ENCODE peak calls at places on chromosomes 3 and 15, in four cellular contexts. K, C, W and Q are unnamed samples.

GRCh38 chr3:88433572-88433971 is 283.8 kb downstream of the C3orf38 start:
- DNase-seq in K (no peak), C (no peak), W (no peak), Q (no peak)

GRCh38 chr3:58171126-58171525 is 39.6 kb downstream of the DNASE1L3 start:
- DNase-seq in K (no peak), C (no peak), W (no peak), Q (no peak)

GRCh38 chr3:170749765-170750477 is 120.1 kb downstream of the RPL22L1 start:
- DNase-seq in K (no peak), C (no peak), W (no peak), Q (no peak)

GRCh38 chr15:72727154-72727553 is 41.1 kb downstream of the BBS4 start:
- DNase-seq in K (no peak), C (no peak), W (no peak), Q (no peak)

GRCh38 chr3:71694358-71694999 is 30.7 kb downstream of the EIF4E3 start:
- DNase-seq in K (peak), C (peak), W (no peak), Q (no peak)

GRCh38 chr3:71645140-71645539 is 61.6 kb upstream of the FOXP1 start:
- DNase-seq in K (no peak), C (no peak), W (no peak), Q (no peak)

GRCh38 chr15:98455899-98456298 is 192.4 kb upstream of the IGF1R start:
- DNase-seq in K (no peak), C (no peak), W (no peak), Q (no peak)

GRCh38 chr3:191915717-191916116 is 454.8 kb downstream of the PYDC2 start:
- DNase-seq in K (no peak), C (no peak), W (no peak), Q (no peak)

GRCh38 chr3:181687190-181687589 is 24.5 kb upstream of the SOX2 start:
- DNase-seq in K (no peak), C (no peak), W (no peak), Q (no peak)

GRCh38 chr15:94174399-94174802 is 57.0 kb upstream of the MCTP2 start:
- DNase-seq in K (peak), C (peak), W (no peak), Q (peak)

GRCh38 chr3:39294446-39295183 is 14.8 kb upstream of the CX3CR1 start:
- DNase-seq in K (no peak), C (no peak), W (no peak), Q (no peak)

GRCh38 chr15:36948982-36949381 is 151.4 kb downstream of the MEIS2 start:
- DNase-seq in K (no peak), C (no peak), W (no peak), Q (no peak)

GRCh38 chr3:29822051-29822450 is 541.2 kb downstream of the RBMS3 start:
- DNase-seq in K (no peak), C (peak), W (no peak), Q (peak)

GRCh38 chr3:113771993-113772392 is 25.2 kb downstream of the ATP6V1A start:
- DNase-seq in K (no peak), C (no peak), W (no peak), Q (no peak)

GRCh38 chr3:154776549-154777230 is 303.4 kb upstream of the MME start:
- DNase-seq in K (no peak), C (no peak), W (no peak), Q (no peak)